ENCODE peak calls at places on chromosomes 3 and 15, in five cellular contexts. N, Z, Y, M and L are unnamed samples.

GRCh38 chr3:111915905-111916304 is 56.8 kb downstream of the PHLDB2 start:
- DNase-seq in Y (no peak), N (no peak), Z (no peak), M (no peak), L (no peak)

GRCh38 chr3:64216706-64217105 is 8.6 kb downstream of the PRICKLE2 start:
- DNase-seq in M (no peak), Y (peak; percentile 92), N (no peak), Z (no peak), L (no peak)

GRCh38 chr15:52805351-52806283 is 15.5 kb upstream of the ONECUT1 start:
- DNase-seq in N (no peak), Y (no peak), Z (no peak), M (no peak), L (peak; percentile 23)

GRCh38 chr3:134079761-134080160 is 50.0 kb upstream of the SLCO2A1 start:
- DNase-seq in Z (no peak), M (no peak), N (no peak), Y (no peak), L (no peak)

GRCh38 chr15:66578286-66578875 is 12.6 kb upstream of the LCTL start:
- DNase-seq in N (no peak), Y (peak; percentile 57), Z (no peak), M (no peak), L (no peak)

GRCh38 chr3:25854635-25855034 is 64.7 kb downstream of the OXSM start:
- DNase-seq in N (peak; percentile 16), Y (peak; percentile 68), Z (no peak), M (no peak), L (no peak)

GRCh38 chr15:62962101-62962995 is 80.2 kb upstream of the TPM1 start:
- DNase-seq in N (no peak), Z (no peak), Y (no peak), M (no peak), L (no peak)

GRCh38 chr3:24145481-24145880 is 200.4 kb downstream of the NR1D2 start:
- DNase-seq in M (no peak), Z (no peak), N (no peak), Y (no peak), L (no peak)

GRCh38 chr15:40536501-40536900 is 28.3 kb downstream of the CCDC32 start:
- DNase-seq in N (no peak), M (no peak), Z (no peak), Y (no peak), L (no peak)

GRCh38 chr3:72165808-72166207 is 380.9 kb upstream of the PROK2 start:
- DNase-seq in Z (no peak), N (no peak), M (no peak), Y (no peak), L (no peak)

GRCh38 chr3:123562547-123562946 is 22.3 kb downstream of the HACD2 start:
- DNase-seq in Y (no peak), Z (no peak), M (no peak), N (no peak), L (no peak)

GRCh38 chr15:90231028-90232017 is 2.4 kb downstream of the CIB1 start:
- DNase-seq in N (no peak), Y (peak; percentile 30), Z (peak; percentile 79), M (no peak), L (no peak)

GRCh38 chr15:29939404-29939803 is 117.1 kb upstream of the TJP1 start:
- DNase-seq in Y (peak; percentile 78), Z (no peak), M (no peak), N (no peak), L (no peak)

GRCh38 chr15:64009798-64010241 is 36.5 kb downstream of the DAPK2 start:
- DNase-seq in N (no peak), Z (no peak), M (no peak), Y (peak; percentile 87), L (no peak)

GRCh38 chr3:17077614-17078013 is 192.9 kb downstream of the PLCL2 start:
- DNase-seq in M (no peak), N (no peak), Y (no peak), Z (no peak), L (no peak)

GRCh38 chr3:111616417-111617105 is 21.4 kb upstream of the ZBED2 start:
- DNase-seq in Y (peak; percentile 60), N (no peak), Z (peak; percentile 49), M (no peak), L (no peak)

GRCh38 chr15:83516935-83517334 is 69.8 kb downstream of the SH3GL3 start:
- DNase-seq in Z (no peak), N (no peak), Y (peak; percentile 44), M (no peak), L (no peak)

GRCh38 chr3:126508539-126508938 is 9.0 kb downstream of the UROC1 start:
- DNase-seq in Z (peak; percentile 43), M (no peak), Y (peak; percentile 29), N (no peak), L (no peak)

GRCh38 chr3:129058441-129059194 is 2.0 kb upstream of the GP9 start:
- DNase-seq in Y (peak; percentile 16), Z (peak; percentile 36), M (no peak), N (no peak), L (no peak)

GRCh38 chr3:36992806-36993325 is at the start of gene EPM2AIP1:
- DNase-seq in M (no peak), Y (peak; percentile 100), Z (peak; percentile 98), N (peak; percentile 100), L (peak; percentile 76)

GRCh38 chr3:74469151-74469550 is 145.3 kb downstream of the CNTN3 start:
- DNase-seq in N (no peak), Y (no peak), M (no peak), Z (no peak), L (no peak)

GRCh38 chr3:114706591-114707224 is 412.9 kb downstream of the TIGIT start:
- DNase-seq in Y (peak; percentile 96), M (no peak), Z (no peak), N (peak; percentile 58), L (no peak)

GRCh38 chr15:79195802-79196201 is 86.7 kb upstream of the ANKRD34C start:
- DNase-seq in Z (no peak), Y (no peak), M (no peak), N (no peak), L (no peak)

GRCh38 chr3:44077267-44077666 is 164.4 kb upstream of the TOPAZ1 start:
- DNase-seq in Y (peak; percentile 19), N (no peak), Z (no peak), M (no peak), L (no peak)

GRCh38 chr3:183117046-183117445 is 17.8 kb upstream of the MCCC1 start:
- DNase-seq in Z (no peak), N (no peak), Y (peak; percentile 30), M (no peak), L (no peak)

GRCh38 chr3:183120538-183121215 is 21.4 kb upstream of the MCCC1 start:
- DNase-seq in N (no peak), M (no peak), Y (no peak), Z (no peak), L (no peak)

GRCh38 chr3:183114374-183114773 is 15.1 kb upstream of the MCCC1 start:
- DNase-seq in Y (no peak), Z (no peak), N (no peak), M (no peak), L (no peak)

GRCh38 chr3:183116051-183116614 is 16.8 kb upstream of the MCCC1 start:
- DNase-seq in Z (no peak), Y (peak; percentile 44), N (peak; percentile 64), M (no peak), L (peak; percentile 46)

DNA sequence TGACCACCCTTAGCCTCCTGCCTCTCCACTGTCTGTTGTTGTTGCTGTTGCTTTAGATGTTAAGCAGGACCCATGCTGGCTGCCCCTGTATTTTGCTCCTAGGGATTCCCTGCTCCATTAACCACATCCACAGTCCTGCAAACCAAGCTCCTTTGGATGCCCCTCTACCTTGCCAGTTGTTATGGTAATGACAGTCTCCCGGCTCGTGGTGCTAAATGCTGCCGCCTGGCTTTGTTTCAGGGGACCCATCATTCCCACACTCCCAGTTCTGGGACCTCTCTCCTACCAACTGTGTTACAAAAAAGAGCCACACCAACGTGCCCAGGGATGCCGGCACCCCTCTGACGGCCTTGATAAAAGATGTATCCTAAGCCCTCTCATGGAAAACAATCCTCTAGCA is 15.5 kb upstream of the MCCC1 start:
- DNase-seq in Z (no peak), N (no peak), Y (no peak), M (no peak), L (no peak)
- TF ChIP-seq CTCF in Z (no peak), N (no peak), Y (no peak), M (no peak), L (no peak)

DNA sequence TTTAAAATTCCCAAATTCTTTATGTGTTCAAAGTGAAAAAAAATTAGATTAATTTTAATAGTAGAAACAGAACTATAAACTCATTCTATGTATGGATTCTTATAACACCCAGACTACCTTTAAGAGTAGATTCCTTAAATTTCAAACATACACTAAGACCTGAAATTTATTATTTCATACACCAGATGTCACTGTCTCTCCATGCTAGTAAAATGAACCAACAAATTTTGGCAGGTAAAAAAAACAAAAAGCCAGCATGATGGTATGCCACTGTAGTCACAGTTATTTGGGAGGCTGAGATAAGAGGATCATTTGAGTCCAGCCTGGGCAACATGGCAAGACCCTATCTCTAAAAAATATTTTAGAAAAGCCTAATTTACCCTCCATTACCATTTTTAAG is 461.3 kb upstream of the NAALADL2 start:
- DNase-seq in M (no peak), Y (peak; percentile 58), Z (no peak), N (no peak), L (no peak)
- TF ChIP-seq CTCF in M (no peak), Y (peak; percentile 51), Z (peak; percentile 43), N (peak; percentile 16), L (peak; percentile 16)

DNA sequence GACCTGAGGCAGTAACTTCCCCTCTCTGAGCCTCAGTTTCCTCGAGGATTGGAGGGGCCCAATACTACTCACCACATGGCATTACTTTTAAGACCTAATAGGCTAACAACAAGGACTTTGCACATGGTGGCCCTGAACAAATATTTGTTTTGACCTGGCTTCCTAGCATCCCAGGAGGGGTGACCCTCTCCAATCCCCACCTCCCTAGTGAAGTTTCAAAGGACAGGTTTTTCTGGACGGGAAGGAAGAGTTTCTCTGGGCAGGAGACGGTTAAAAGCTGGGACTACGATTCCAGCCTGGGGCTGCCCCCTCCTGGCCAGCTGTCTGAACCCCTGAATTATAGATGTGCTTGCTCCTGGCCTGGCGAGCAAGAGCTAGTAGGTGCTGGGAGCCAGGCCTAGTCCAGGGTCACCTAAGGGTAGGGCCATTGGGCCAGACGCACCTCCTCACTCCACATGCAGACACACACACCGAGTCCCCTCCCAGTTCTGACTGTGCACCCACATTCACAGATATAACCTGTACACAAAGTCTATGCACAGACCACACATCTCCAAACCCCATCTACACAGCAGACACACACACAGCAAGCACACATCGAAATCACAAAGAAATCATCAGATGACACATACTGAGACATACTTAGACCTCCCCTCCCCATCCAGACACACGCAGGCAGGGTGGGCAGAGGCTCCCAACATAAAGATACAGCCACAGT is 2.7 kb upstream of the ISL2 start:
- DNase-seq in N (peak; percentile 80), M (no peak), Y (peak; percentile 37), Z (no peak), L (no peak)
- TF ChIP-seq CTCF in N (peak; percentile 70), M (no peak), Y (peak; percentile 20), Z (no peak), L (no peak)

DNA sequence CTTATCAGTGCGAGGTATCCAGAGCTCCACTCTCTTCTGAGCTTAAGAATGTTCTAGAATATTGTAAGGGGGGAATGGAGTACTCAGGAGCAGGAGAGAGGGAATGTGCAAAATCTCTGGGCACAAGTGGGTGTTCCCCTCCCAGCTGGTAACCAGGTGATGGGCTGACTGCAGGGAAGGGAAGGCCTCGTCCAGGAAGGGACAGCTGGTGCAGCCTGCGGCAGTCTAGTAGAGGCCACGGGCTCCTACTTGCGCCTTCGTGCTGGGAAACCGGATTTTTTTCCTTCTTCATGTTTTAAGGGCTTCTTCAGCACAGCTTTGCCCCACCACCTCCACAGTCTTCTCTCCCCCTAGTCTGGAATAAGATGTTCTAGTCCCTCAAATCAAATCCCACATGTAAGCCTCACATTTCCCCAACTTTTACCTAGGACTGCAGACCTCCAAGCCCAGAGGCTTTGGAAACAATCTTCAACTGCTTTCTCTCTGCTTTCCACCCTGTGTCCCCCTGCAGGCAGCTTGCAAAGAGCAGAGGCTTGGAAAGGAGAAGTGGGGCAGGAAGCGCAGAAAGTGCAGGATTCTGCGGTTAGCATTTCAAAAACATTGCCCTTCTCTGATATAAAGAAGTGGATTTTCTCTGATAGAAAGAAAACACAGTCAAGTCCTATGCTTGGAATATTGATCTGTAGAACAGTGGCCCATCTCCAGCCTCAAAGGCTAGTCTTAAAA is 11.9 kb upstream of the CGNL1 start:
- DNase-seq in M (no peak), N (no peak), Y (no peak), Z (no peak), L (peak; percentile 42)
- TF ChIP-seq CTCF in M (no peak), N (no peak), Y (no peak), Z (peak; percentile 9), L (no peak)